ENCODE peak calls at places on chromosome 22, in five cellular contexts. B is HCT116, F is SK-N-SH, I is K562, R is GM12878. X is an unnamed sample.

GRCh38 chr22:49260681-49261580 is 566.7 kb downstream of the BRD1 start:
- DNase-seq in F (no peak), I (no peak), B (no peak), R (no peak), X (no peak)

GRCh38 chr22:48745842-48746788 is 1081.6 kb downstream of the BRD1 start:
- DNase-seq in I (no peak), B (no peak), F (no peak), R (no peak), X (no peak)

GRCh38 chr22:25141994-25142620 is 57.6 kb upstream of the CRYBB3 start:
- DNase-seq in I (no peak), B (no peak), R (no peak), F (peak), X (no peak)

GRCh38 chr22:28544431-28544868 is 135.2 kb downstream of the TTC28 start:
- DNase-seq in R (no peak), B (no peak), F (no peak), I (no peak), X (no peak)

GRCh38 chr22:48863965-48864538 is 963.6 kb downstream of the BRD1 start:
- DNase-seq in B (no peak), I (no peak), R (no peak), F (no peak), X (no peak)

GRCh38 chr22:39184586-39185577 is 32.4 kb upstream of the CBX7 start:
- DNase-seq in B (no peak), F (no peak), R (no peak), I (peak), X (no peak)

GRCh38 chr22:33513388-33514336 is 406.6 kb downstream of the LARGE1 start:
- DNase-seq in B (no peak), I (no peak), F (no peak), R (no peak), X (no peak)

GRCh38 chr22:43625242-43625641 is 186.9 kb downstream of the EFCAB6 start:
- DNase-seq in R (no peak), B (peak), F (no peak), I (no peak), X (no peak)

GRCh38 chr22:42300286-42301071 is 30.0 kb upstream of the TCF20 start:
- DNase-seq in B (no peak), I (peak), R (no peak), F (no peak), X (no peak)

GRCh38 chr22:50506611-50507420 is 686 bp downstream of the LMF2 start:
- DNase-seq in F (no peak), R (no peak), B (no peak), I (peak), X (no peak)

GRCh38 chr22:49659924-49660315 is 167.8 kb downstream of the BRD1 start:
- DNase-seq in I (no peak), R (no peak), B (no peak), F (no peak), X (no peak)

GRCh38 chr22:21443735-21444421 is 23.3 kb upstream of the TMEM191C start:
- DNase-seq in R (no peak), B (no peak), F (no peak), I (no peak), X (no peak)

GRCh38 chr22:48719978-48720661 is 1107.6 kb downstream of the BRD1 start:
- DNase-seq in B (no peak), F (peak), I (peak), R (no peak), X (peak)

GRCh38 chr22:21450320-21450831 is 16.8 kb upstream of the TMEM191C start:
- DNase-seq in F (peak), R (no peak), I (no peak), B (no peak), X (no peak)

GRCh38 chr22:23079240-23079768 is 9.0 kb downstream of the GNAZ start:
- DNase-seq in F (no peak), B (no peak), I (no peak), R (no peak), X (no peak)

GRCh38 chr22:31872209-31872608 is 72.1 kb upstream of the YWHAH start:
- DNase-seq in F (peak), R (no peak), I (peak), B (no peak), X (no peak)

GRCh38 chr22:31870890-31871289 is 73.4 kb upstream of the YWHAH start:
- DNase-seq in B (no peak), I (no peak), R (no peak), F (no peak), X (no peak)

GRCh38 chr22:31874821-31875220 is 69.5 kb upstream of the YWHAH start:
- DNase-seq in F (no peak), I (no peak), R (no peak), B (no peak), X (no peak)

GRCh38 chr22:31867386-31868153 is 76.8 kb upstream of the YWHAH start:
- DNase-seq in F (no peak), I (peak), R (no peak), B (no peak), X (no peak)

DNA sequence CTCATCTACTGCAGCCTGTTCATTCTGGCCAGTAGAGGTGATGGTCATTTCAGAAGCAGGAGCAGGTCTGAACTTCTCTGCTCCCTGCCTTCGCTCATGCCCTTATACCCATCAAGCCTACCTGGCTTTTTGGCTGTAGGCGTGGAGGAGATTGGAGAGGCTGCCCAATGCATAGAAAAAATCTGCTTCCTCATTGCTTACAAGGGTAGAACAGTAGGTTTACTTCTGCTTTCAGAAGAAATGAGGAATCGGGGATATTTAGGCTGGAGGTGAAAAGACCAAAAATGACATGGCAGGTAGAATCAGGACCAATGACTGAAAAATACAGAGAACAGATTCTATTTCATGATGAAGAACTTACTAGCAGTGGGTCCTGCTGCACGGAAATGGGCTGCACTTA is 72.9 kb upstream of the YWHAH start:
- DNase-seq in F (no peak), I (no peak), R (no peak), B (no peak), X (no peak)
- H3K9ac ChIP-seq in F (no peak), I (no peak), R (no peak), B (no peak), X (no peak)

DNA sequence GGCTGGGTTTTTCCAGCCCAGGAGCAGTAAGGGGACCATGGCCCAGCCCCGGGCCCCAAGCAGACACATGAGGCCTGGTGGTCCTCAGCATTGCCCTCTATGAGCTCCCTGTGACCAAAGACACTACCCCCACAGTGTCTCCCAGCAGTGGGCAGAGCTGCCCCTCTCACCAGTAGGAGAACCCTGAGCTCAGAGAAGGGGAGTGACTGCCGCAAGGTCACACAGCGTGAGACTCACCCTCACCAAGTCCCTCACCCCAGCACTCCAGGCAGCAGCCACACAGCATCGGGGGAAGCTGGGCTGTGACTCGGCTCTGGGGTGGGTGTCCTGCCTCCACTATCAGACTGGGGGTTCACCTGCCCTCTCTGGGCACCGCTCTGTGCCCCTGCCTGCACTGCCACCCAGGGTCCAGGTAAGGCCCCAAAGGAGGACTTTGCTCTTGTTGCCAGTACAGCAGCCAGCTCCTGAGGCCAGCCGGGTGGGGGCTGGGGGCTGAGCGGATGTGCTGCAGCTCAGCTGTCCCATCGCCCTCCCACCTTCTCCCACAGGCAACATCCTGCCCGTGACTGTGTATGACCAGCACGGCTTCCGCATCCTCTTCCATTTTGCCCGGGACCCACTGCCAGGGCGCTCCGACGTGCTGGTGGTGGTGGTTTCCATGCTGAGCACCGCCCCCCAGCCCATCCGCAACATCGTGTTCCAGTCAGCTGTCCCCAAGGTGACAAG is 7.9 kb upstream of the SH3BP1 start:
- DNase-seq in I (no peak), F (no peak), B (no peak), R (no peak), X (no peak)
- TF ChIP-seq YY1 in I (no peak), F (no peak), B (no peak), R (no peak), X (no peak)

GRCh38 chr22:19477321-19478085 is 1.5 kb downstream of the UFD1 start:
- DNase-seq in B (no peak), F (no peak), R (no peak), I (no peak), X (no peak)
- H3K9ac ChIP-seq in B (peak), F (peak), R (peak), I (peak), X (peak)

GRCh38 chr22:41280065-41280464 is 5.9 kb downstream of the RANGAP1 start:
- DNase-seq in B (no peak), I (no peak), F (no peak), R (no peak), X (no peak)
- TF ChIP-seq YY1 in B (no peak), I (no peak), F (no peak), R (no peak), X (no peak)

GRCh38 chr22:46085831-46086576 is 64.3 kb upstream of the PPARA start:
- DNase-seq in F (no peak), B (peak), R (no peak), I (peak), X (no peak)

GRCh38 chr22:46084943-46085830 is 65.1 kb upstream of the PPARA start:
- DNase-seq in I (peak), R (no peak), B (no peak), F (peak), X (no peak)

GRCh38 chr22:46087816-46088277 is 62.5 kb upstream of the PPARA start:
- DNase-seq in I (peak), F (peak), B (no peak), R (no peak), X (no peak)

GRCh38 chr22:46087336-46087690 is 63.0 kb upstream of the PPARA start:
- DNase-seq in F (no peak), I (no peak), B (no peak), R (no peak), X (no peak)

GRCh38 chr22:46086577-46087335 is 63.6 kb upstream of the PPARA start:
- DNase-seq in F (peak), I (peak), B (no peak), R (no peak), X (no peak)
- H3K9ac ChIP-seq in F (peak), I (peak), B (peak), R (no peak), X (no peak)

X was measured in NT2/D1.